ENCODE peak calls at places on chromosomes 16 and 17, in five cellular contexts. T is uterus, H is thoracic aorta, Z is colonic mucosa, L is IMR-90. D is an unnamed sample. For H3K27me3, the result is how much of the 10 kb centered on the place peaks cover.

GRCh38 chr16:66740010-66740409 is 11.4 kb downstream of the DYNC1LI2 start:
- DNase-seq in H (no peak), Z (peak), L (peak), T (no peak), D (no peak)

GRCh38 chr16:70428178-70428998 is 10.5 kb downstream of the ST3GAL2 start:
- DNase-seq in Z (peak), L (peak), H (peak), T (peak), D (no peak)

GRCh38 chr16:85781685-85782370 is 17.5 kb downstream of the EMC8 start:
- DNase-seq in L (peak), H (no peak), Z (peak), T (no peak), D (no peak)

GRCh38 chr17:60107526-60108257 is 29.0 kb upstream of the HEATR6 start:
- DNase-seq in T (no peak), H (no peak), Z (no peak), L (no peak), D (no peak)

GRCh38 chr16:74700206-74701040 is at the start of gene MLKL:
- DNase-seq in T (peak), Z (peak), L (peak), H (peak), D (peak)

GRCh38 chr16:80122155-80122554 is 418.6 kb upstream of the DYNLRB2 start:
- DNase-seq in L (no peak), Z (peak), T (peak), H (no peak), D (no peak)

GRCh38 chr16:11587643-11588247 is 1.0 kb upstream of the LITAF start:
- DNase-seq in Z (no peak), T (no peak), H (no peak), L (no peak), D (no peak)

GRCh38 chr16:49858200-49859129 is 2.6 kb upstream of the ZNF423 start:
- DNase-seq in H (peak), L (no peak), Z (peak), T (peak), D (no peak)

GRCh38 chr16:50267151-50267631 is 840 bp downstream of the ADCY7 start:
- DNase-seq in Z (peak), T (no peak), L (no peak), H (no peak), D (no peak)

GRCh38 chr16:85460983-85461813 is 151.9 kb upstream of the GSE1 start:
- DNase-seq in T (peak), L (peak), H (no peak), Z (peak), D (no peak)

GRCh38 chr16:69861276-69862030 is 89.7 kb upstream of the CLEC18A start:
- DNase-seq in H (peak), L (peak), Z (peak), T (peak), D (no peak)

GRCh38 chr16:87698241-87698640 is 67.5 kb downstream of the KLHDC4 start:
- DNase-seq in Z (no peak), L (no peak), H (no peak), T (no peak), D (no peak)

GRCh38 chr17:27873211-27873610 is 20.0 kb downstream of the LYRM9 start:
- DNase-seq in H (no peak), L (no peak), Z (no peak), T (no peak), D (no peak)

GRCh38 chr16:53841884-53842283 is 137.9 kb downstream of the FTO start:
- DNase-seq in H (no peak), Z (no peak), T (no peak), L (no peak), D (no peak)
- TF ChIP-seq CTCF in H (no peak), Z (no peak), T (no peak), L (no peak), D (no peak)

GRCh38 chr17:4554441-4554996 is 665 bp downstream of the MYBBP1A start:
- DNase-seq in Z (no peak), H (no peak), T (peak), L (no peak), D (no peak)

GRCh38 chr17:4556996-4557395 is 1.8 kb upstream of the MYBBP1A start:
- DNase-seq in L (no peak), Z (no peak), H (no peak), T (no peak), D (no peak)

GRCh38 chr17:4555863-4556646 is 871 bp upstream of the MYBBP1A start:
- DNase-seq in L (no peak), H (no peak), T (no peak), Z (no peak), D (no peak)

GRCh38 chr17:4553669-4554068 is 1.5 kb downstream of the MYBBP1A start:
- DNase-seq in H (no peak), L (no peak), Z (no peak), T (peak), D (no peak)

GRCh38 chr17:4554997-4555799 is at the start of gene MYBBP1A:
- DNase-seq in T (peak), H (peak), Z (peak), L (peak), D (peak)
- H3K27ac ChIP-seq in T (peak), H (peak), Z (peak), L (peak), D (peak)

GRCh38 chr17:48374650-48375230 is 55.3 kb downstream of the SKAP1 start:
- DNase-seq in Z (peak), L (no peak), T (no peak), H (no peak), D (peak)

GRCh38 chr17:48373130-48373844 is 56.7 kb downstream of the SKAP1 start:
- DNase-seq in L (no peak), Z (no peak), T (no peak), H (no peak), D (no peak)

GRCh38 chr17:48376926-48377325 is 53.1 kb downstream of the SKAP1 start:
- DNase-seq in H (no peak), T (no peak), Z (no peak), L (no peak), D (no peak)

GRCh38 chr17:48375356-48375755 is 54.7 kb downstream of the SKAP1 start:
- DNase-seq in Z (no peak), T (no peak), H (no peak), L (peak), D (no peak)

DNA sequence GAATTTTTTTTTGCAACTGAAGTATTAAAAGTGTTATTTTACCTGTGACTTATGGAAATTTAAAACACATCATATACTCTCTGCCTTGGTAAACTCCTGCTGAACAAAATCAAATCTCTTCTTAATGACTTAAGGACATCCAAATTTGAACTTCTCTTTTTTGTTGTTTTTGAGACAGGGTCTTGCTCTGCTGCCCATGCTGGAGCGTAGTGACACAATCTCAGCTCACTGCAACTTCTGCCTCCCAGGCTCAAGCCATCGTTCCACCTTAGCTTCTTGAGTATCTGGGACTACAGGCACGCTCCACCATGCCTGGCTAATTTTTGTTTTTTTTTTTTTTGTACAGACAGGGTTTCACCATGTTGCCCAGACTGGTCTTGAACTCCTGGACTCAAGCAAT is 56.1 kb downstream of the SKAP1 start:
- DNase-seq in L (no peak), H (no peak), T (no peak), Z (no peak), D (no peak)
- H3K27me3 ChIP-seq in L (under half), H (under half), T (under half), Z (under half), D (under half)

DNA sequence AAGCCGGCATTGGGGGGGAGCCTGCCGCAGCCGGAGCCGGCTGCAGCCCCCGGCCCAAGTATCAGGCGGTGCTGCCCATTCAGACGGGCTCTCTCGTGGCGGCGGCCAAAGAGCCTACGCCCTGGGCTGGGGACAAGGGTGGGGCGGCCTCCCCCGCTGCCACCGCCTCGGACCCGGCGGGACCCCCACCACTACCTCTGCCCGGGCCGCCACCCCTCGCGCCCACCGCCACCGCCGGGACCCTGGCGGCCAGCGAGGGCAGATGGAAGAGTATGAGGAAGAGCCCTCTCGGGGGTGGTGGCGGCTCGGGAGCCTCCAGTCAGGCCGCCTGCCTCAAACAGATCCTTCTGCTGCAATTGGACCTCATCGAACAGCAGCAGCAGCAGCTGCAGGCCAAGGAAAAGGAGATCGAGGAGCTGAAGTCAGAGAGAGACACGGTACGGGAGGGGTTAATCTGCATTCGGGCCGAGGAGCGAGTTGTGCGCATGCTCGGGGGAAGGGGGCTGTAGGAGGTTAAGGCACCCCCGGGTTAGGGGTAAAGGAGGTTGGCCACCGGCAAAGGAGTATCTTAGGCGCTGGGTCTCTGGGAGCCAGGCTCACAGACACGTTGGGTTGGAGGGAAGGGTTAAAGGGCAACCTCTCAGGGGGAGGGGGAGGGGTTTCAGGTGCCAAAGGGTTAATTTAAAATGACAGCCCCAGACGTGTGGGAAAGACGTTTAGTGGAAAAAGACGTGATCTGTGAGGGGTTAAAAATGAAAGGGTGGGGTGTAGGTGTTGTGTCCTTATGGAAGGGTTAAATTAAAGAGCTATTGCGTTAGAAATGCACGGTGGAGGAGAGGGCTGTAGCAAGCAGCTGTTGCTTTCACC is 1.4 kb downstream of the MSL1 start:
- DNase-seq in L (peak), T (peak), H (no peak), Z (peak), D (peak)
- TF ChIP-seq CTCF in L (no peak), T (no peak), H (no peak), Z (no peak), D (no peak)

DNA sequence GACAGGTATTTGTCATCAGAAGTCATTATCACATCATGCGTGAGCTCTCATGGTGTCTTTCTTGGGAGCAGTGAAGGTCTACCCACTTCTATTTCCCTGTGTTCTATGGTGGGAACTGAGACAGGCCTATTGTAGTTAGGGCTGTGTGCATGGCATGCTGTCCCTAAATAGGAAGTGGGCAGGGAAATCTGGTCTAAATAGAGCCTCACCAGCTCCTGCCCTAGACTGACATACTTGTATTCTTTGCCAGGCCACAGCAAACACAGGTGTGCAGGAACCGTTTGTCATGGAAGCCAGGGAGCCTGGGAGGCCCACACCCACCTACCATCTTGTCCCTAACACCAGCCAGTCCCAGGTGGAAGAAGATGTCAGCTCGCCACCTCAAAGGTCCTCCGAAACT is 10.1 kb downstream of the SLC7A6 start:
- DNase-seq in Z (no peak), L (no peak), T (no peak), H (no peak), D (no peak)
- H3K27ac ChIP-seq in Z (no peak), L (no peak), T (no peak), H (peak), D (peak)

DNA sequence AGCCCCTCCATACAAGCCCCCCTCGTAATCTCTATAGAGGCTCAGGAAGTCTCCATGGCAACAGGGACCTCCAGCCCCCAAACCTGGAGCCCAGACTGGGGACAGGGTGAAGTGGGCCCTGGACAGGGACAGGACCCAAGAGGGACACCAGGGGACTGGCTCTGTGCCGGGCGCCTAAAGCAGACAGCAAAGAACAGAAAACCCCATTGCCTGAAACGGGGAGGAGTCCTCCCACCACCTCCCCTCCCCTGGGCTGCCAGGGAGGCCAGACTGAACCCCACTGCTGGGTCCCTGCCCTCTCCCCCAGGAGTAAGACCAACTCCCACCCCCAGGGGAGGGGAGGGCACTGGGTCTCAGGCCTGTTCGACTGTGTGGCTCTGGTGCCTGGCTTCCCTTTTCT is 40.7 kb downstream of the CPNE2 start:
- DNase-seq in H (no peak), T (no peak), L (no peak), Z (no peak), D (no peak)
- H3K27me3 ChIP-seq in H (under half), T (under half), L (under half), Z (under half), D (under half)

GRCh38 chr16:57377080-57377841 is 5.0 kb downstream of the CX3CL1 start:
- DNase-seq in H (no peak), T (no peak), Z (no peak), L (peak), D (no peak)
- TF ChIP-seq CTCF in H (no peak), T (no peak), Z (no peak), L (no peak), D (no peak)

GRCh38 chr16:46832757-46833464 is 1.9 kb upstream of the C16orf87 start:
- DNase-seq in Z (no peak), H (no peak), T (no peak), L (no peak), D (no peak)
- H3K27ac ChIP-seq in Z (no peak), H (no peak), T (no peak), L (no peak), D (no peak)

DNA sequence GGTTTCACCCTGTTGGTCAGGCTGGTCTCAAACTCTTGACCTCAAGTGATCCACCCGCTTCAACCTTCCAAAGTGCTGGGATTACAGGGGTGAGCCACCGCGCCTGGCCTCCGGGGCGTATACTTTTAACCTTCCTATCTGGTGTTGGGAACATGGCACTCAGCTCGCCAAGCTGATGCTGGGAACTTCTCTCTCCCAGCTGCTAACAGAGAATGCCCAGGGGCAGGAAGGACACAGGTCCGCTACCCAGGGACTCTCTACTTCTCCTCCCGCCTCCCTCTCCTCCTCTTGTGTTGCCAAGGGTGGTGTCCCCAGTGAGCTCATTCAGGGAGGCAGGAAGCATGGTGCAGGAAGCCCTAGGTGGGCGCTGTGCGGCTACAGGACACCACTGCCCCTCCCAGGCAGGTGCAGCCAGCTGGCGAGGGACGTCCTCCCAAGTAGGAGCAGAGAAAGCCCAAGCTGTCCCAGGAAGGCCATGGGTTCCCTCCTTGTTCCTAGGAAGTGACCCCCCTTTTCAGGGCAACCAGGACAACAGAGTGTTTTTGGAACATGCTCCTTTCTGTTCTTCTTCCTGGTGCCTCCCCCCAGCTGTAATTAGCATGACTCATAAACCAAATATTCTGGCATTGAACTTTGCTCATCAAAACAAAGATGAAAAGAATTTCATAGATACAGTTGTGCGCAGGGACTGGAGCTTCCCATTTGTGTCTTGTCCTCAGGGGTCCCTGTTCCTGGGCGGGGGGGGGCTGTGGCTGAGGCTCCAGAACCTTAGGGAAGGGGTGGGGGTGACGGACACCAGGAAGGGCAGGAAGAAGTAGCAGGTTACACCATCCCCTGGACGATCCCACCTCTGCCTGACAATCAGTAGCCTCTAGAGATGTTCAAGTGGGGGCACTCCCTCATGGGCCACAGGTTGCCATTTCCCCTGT is 2.6 kb downstream of the C1QTNF1 start:
- DNase-seq in L (peak), T (no peak), Z (peak), H (no peak), D (no peak)
- H3K27me3 ChIP-seq in L (under half), T (under half), Z (under half), H (under half), D (under half)

GRCh38 chr16:89422905-89423630 is 67.3 kb downstream of the ANKRD11 start:
- DNase-seq in T (no peak), L (peak), Z (no peak), H (no peak), D (peak)
- TF ChIP-seq CTCF in T (no peak), L (no peak), Z (no peak), H (no peak), D (no peak)